ENCODE peak calls at places on chromosomes 13 and 19, in seven cellular contexts. C is neuronal stem cell; N is Peyer's patch; Q is CD8-positive, alpha-beta memory T cell; A is DND-41; W is small intestine; S is IMR-90. F is an unnamed sample. For H3K4me1 and H3K36me3, the result is how much of the 10 kb centered on the place peaks cover.

GRCh38 chr13:32036131-32036695 is 4.6 kb downstream of the FRY start:
- DNase-seq in C (no peak), N (no peak), Q (no peak), A (no peak), W (peak), S (no peak), F (no peak)

GRCh38 chr13:31880849-31881494 is 141.6 kb downstream of the RXFP2 start:
- DNase-seq in C (no peak), N (no peak), Q (no peak), A (no peak), W (no peak), S (no peak), F (no peak)

GRCh38 chr13:94552095-94552494 is 43.9 kb downstream of the TGDS start:
- DNase-seq in C (no peak), N (no peak), Q (no peak), A (no peak), W (no peak), S (no peak), F (no peak)

GRCh38 chr13:46721054-46721453 is 75.9 kb downstream of the ESD start:
- DNase-seq in C (peak), N (peak), Q (peak), A (peak), W (peak), S (peak), F (peak)

GRCh38 chr13:114323349-114323748 is 9.0 kb downstream of the CHAMP1 start:
- DNase-seq in C (no peak), N (no peak), Q (no peak), A (no peak), W (no peak), S (no peak), F (no peak)

GRCh38 chr13:91946498-91947070 is 548.2 kb downstream of the GPC5 start:
- DNase-seq in C (peak), N (no peak), Q (no peak), A (no peak), W (no peak), S (peak), F (no peak)

GRCh38 chr13:44440046-44440608 is 66.5 kb downstream of the SERP2 start:
- DNase-seq in C (no peak), N (no peak), Q (no peak), A (no peak), W (no peak), S (no peak), F (no peak)

GRCh38 chr13:31105020-31105800 is 56.5 kb downstream of the HSPH1 start:
- DNase-seq in C (no peak), N (no peak), Q (no peak), A (no peak), W (no peak), S (peak), F (no peak)

GRCh38 chr19:34096020-34096915 is 76.0 kb upstream of the LSM14A start:
- DNase-seq in C (peak), N (no peak), Q (no peak), A (no peak), W (peak), S (peak), F (peak)

GRCh38 chr19:33214621-33215020 is 11.0 kb downstream of the SLC7A10 start:
- DNase-seq in C (no peak), N (no peak), Q (no peak), A (no peak), W (peak), S (peak), F (no peak)

GRCh38 chr19:9116547-9116946 is 984 bp upstream of the OR7G1 start:
- DNase-seq in C (no peak), N (no peak), Q (no peak), A (no peak), W (no peak), S (no peak), F (no peak)

GRCh38 chr13:20498659-20499058 is 27.0 kb downstream of the CRYL1 start:
- DNase-seq in C (no peak), N (no peak), Q (no peak), A (no peak), W (no peak), S (no peak), F (no peak)

GRCh38 chr19:2142173-2142829 is 9.1 kb downstream of the AP3D1 start:
- DNase-seq in C (no peak), N (no peak), Q (no peak), A (no peak), W (no peak), S (no peak), F (no peak)

GRCh38 chr13:93244141-93244917 is 17.7 kb downstream of the GPC6 start:
- DNase-seq in C (no peak), N (no peak), Q (no peak), A (no peak), W (no peak), S (peak), F (no peak)

GRCh38 chr19:16920816-16921529 is 32.2 kb downstream of the F2RL3 start:
- DNase-seq in C (no peak), N (no peak), Q (no peak), A (no peak), W (no peak), S (peak), F (no peak)

GRCh38 chr13:102311901-102312300 is 89.9 kb downstream of the FGF14 start:
- DNase-seq in C (no peak), N (no peak), Q (no peak), A (no peak), W (no peak), S (no peak), F (no peak)

GRCh38 chr13:21402586-21403307 is 56.4 kb downstream of the ZDHHC20 start:
- DNase-seq in C (no peak), N (no peak), Q (no peak), A (no peak), W (no peak), S (peak), F (no peak)

GRCh38 chr19:43934055-43934984 is 762 bp downstream of the ZNF45 start:
- DNase-seq in C (no peak), N (no peak), Q (no peak), A (no peak), W (peak), S (peak), F (peak)

GRCh38 chr13:28093871-28094270 is 6.5 kb downstream of the FLT3 start:
- DNase-seq in C (no peak), N (no peak), Q (no peak), A (no peak), W (no peak), S (no peak), F (no peak)

GRCh38 chr19:49481020-49481683 is 6.3 kb upstream of the RPL13A start:
- DNase-seq in C (no peak), N (no peak), Q (no peak), A (no peak), W (no peak), S (no peak), F (no peak)

GRCh38 chr19:898663-899062 is 5.4 kb downstream of the RNU6-9 start:
- DNase-seq in C (no peak), N (peak), Q (peak), A (no peak), W (no peak), S (no peak), F (peak)

GRCh38 chr19:54275951-54276350 is 5.0 kb downstream of the LILRB2 start:
- DNase-seq in C (no peak), N (no peak), Q (no peak), A (no peak), W (no peak), S (no peak), F (no peak)

GRCh38 chr19:3184847-3185481 is 766 bp upstream of the NCLN start:
- DNase-seq in C (no peak), N (peak), Q (no peak), A (no peak), W (no peak), S (no peak), F (no peak)

GRCh38 chr19:23917856-23918255 is 3.2 kb downstream of the ZNF726 start:
- DNase-seq in C (no peak), N (no peak), Q (no peak), A (no peak), W (no peak), S (no peak), F (no peak)

GRCh38 chr13:22696433-22696832 is 484.3 kb upstream of the SGCG start:
- DNase-seq in C (no peak), N (no peak), Q (no peak), A (no peak), W (no peak), S (no peak), F (no peak)

GRCh38 chr13:20408181-20408580 is 117.5 kb downstream of the CRYL1 start:
- DNase-seq in C (no peak), N (no peak), Q (no peak), A (no peak), W (no peak), S (no peak), F (no peak)

GRCh38 chr13:52851153-52851962 is 2.9 kb upstream of the PCDH8 start:
- DNase-seq in C (peak), N (no peak), Q (no peak), A (no peak), W (peak), S (no peak), F (no peak)

GRCh38 chr19:55474269-55475265 is 1.9 kb upstream of the ZNF628 start:
- DNase-seq in C (no peak), N (no peak), Q (no peak), A (no peak), W (no peak), S (no peak), F (no peak)

GRCh38 chr13:64527561-64527960 is 2702.6 kb downstream of the PCDH9 start:
- DNase-seq in C (no peak), N (no peak), Q (no peak), A (no peak), W (no peak), S (no peak), F (no peak)

GRCh38 chr13:46639033-46639981 is 86.3 kb downstream of the LRCH1 start:
- DNase-seq in C (no peak), N (no peak), Q (no peak), A (no peak), W (no peak), S (no peak), F (no peak)

GRCh38 chr19:3176715-3177501 is 1.7 kb upstream of the S1PR4 start:
- DNase-seq in C (no peak), N (peak), Q (peak), A (no peak), W (peak), S (peak), F (no peak)

GRCh38 chr19:17348700-17349099 is 11.3 kb downstream of the GTPBP3 start:
- DNase-seq in C (peak), N (no peak), Q (no peak), A (no peak), W (no peak), S (peak), F (no peak)

DNA sequence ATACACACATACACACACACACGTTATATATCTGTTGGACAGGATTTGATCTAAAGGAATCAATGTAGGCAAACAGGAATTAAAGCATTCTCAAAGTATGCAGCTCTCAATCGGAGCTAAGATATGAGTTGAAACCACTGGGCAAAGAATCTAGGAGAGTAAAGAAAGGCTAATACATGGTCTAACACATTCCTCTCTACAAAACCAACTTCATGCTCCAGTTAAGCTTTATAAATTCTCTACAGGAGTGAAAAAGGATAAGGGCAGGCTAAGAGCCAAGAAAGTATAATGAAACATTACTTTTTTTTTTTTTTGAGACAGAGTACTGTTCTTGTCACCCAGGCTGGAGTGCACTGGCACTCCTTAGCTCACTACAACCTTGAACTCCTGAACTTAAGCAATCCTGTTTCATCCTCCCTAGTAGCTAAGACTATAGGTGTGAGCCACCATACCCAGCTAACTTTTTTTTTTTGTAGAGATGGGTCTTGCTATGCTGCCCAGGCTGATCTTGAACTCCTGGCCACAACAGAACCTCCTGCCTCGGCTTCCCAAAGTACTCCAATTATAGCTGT is 10.6 kb downstream of the FBXL3 start:
- DNase-seq in C (no peak), N (no peak), Q (no peak), A (no peak), W (peak), S (no peak), F (no peak)
- H3K4me1 ChIP-seq in C (under half), N (under half), Q (under half), A (under half), W (under half), S (under half), F (under half)

GRCh38 chr19:39307233-39307821 is 11.1 kb downstream of the IFNL1 start:
- DNase-seq in C (no peak), N (peak), Q (no peak), A (no peak), W (peak), S (no peak), F (no peak)

GRCh38 chr19:39306075-39306474 is 9.9 kb downstream of the IFNL1 start:
- DNase-seq in C (no peak), N (no peak), Q (no peak), A (no peak), W (no peak), S (no peak), F (no peak)

GRCh38 chr19:39310558-39311311 is 9.9 kb downstream of the LRFN1 start:
- DNase-seq in C (no peak), N (no peak), Q (no peak), A (no peak), W (no peak), S (no peak), F (no peak)

GRCh38 chr19:39307822-39308530 is 11.8 kb downstream of the IFNL1 start:
- DNase-seq in C (no peak), N (no peak), Q (no peak), A (no peak), W (no peak), S (no peak), F (no peak)

DNA sequence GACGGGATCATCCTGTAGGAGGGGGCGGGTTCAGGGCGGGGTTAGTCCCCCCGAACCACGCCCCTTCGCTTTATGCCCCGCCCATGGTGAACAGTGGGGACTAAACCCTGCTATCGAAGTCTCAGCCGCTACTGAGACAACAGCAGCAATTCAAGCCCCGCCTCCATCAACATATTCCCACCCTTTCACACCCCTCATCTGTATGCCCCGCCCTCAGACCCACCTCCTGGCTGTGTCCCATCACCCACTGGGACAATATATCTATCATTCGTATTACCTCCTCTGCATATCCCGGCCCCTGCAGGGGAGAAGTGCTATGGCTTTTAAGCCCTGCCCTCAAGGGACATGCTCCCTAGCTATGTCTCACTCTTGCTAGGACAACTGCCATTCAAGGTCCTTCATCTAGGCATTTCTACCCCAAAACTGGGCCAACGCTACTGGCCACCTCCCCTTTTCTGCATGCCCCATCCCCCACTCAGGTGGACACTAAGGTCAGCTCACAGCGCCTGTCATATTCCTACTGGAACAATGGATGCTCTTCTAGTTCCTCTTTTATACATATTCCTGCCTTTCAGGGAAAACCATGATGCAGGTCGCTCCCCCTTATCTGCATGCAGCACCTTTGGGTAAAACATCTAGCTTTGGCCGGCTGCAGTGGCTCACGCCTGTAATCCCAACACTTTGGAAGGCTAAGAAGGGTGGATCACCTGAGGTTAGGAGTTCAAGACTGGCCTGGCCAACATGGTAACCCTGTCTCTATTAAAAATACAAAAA is 11.9 kb downstream of the LRFN1 start:
- DNase-seq in C (no peak), N (no peak), Q (no peak), A (no peak), W (peak), S (no peak), F (no peak)
- H3K36me3 ChIP-seq in C (under half), N (under half), Q (under half), A (under half), W (under half), S (under half), F (under half)

GRCh38 chr19:46717716-46718143 is 816 bp upstream of the PRKD2 start:
- DNase-seq in C (no peak), N (no peak), Q (no peak), A (no peak), W (peak), S (no peak), F (no peak)

GRCh38 chr19:46717034-46717715 is at the start of gene PRKD2:
- DNase-seq in C (peak), N (peak), Q (peak), A (peak), W (peak), S (peak), F (peak)

GRCh38 chr19:46719629-46720515 is 3.0 kb upstream of the PRKD2 start:
- DNase-seq in C (no peak), N (no peak), Q (no peak), A (no peak), W (no peak), S (no peak), F (no peak)

GRCh38 chr19:46718934-46719551 is 2.1 kb upstream of the PRKD2 start:
- DNase-seq in C (no peak), N (peak), Q (no peak), A (no peak), W (no peak), S (no peak), F (no peak)

GRCh38 chr19:46718157-46718933 is 1.4 kb upstream of the PRKD2 start:
- DNase-seq in C (no peak), N (peak), Q (peak), A (peak), W (peak), S (no peak), F (peak)
- H3K4me3 ChIP-seq in C (no peak), N (peak), Q (peak), A (no peak), W (peak), S (no peak), F (peak)

DNA sequence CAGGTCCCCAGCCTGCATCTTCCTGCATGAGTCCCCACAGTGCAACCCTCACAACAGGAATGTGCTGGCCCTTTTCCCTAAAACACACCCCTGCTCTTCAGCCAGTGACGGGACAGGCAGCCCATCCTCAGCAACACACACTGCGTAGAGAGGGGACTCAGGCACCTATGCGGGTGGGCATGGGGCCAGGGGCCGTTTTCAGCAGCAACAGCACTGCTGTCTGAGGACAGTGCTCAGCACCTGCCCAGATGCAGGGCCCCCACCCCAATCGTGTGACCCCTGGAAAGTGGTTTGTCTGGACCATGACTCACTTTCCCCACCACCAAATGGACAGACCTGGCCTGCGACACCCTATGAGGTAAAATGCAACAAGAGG is 28.0 kb upstream of the ISYNA1 start:
- DNase-seq in C (no peak), N (no peak), Q (no peak), A (no peak), W (no peak), S (no peak), F (no peak)
- H3K4me1 ChIP-seq in C (under half), N (under half), Q (under half), A (under half), W (under half), S (under half), F (under half)

GRCh38 chr13:50011461-50011860 is 3.8 kb upstream of the KCNRG start:
- DNase-seq in C (no peak), N (no peak), Q (no peak), A (no peak), W (no peak), S (no peak), F (no peak)
- H3K36me3 ChIP-seq in C (under half), N (under half), Q (under half), A (half or more), W (under half), S (under half), F (under half)

GRCh38 chr19:41499899-41500298 is 56.9 kb downstream of the ERICH4 start:
- DNase-seq in C (no peak), N (no peak), Q (no peak), A (no peak), W (no peak), S (no peak), F (no peak)
- H3K4me3 ChIP-seq in C (no peak), N (no peak), Q (no peak), A (no peak), W (no peak), S (no peak), F (no peak)

DNA sequence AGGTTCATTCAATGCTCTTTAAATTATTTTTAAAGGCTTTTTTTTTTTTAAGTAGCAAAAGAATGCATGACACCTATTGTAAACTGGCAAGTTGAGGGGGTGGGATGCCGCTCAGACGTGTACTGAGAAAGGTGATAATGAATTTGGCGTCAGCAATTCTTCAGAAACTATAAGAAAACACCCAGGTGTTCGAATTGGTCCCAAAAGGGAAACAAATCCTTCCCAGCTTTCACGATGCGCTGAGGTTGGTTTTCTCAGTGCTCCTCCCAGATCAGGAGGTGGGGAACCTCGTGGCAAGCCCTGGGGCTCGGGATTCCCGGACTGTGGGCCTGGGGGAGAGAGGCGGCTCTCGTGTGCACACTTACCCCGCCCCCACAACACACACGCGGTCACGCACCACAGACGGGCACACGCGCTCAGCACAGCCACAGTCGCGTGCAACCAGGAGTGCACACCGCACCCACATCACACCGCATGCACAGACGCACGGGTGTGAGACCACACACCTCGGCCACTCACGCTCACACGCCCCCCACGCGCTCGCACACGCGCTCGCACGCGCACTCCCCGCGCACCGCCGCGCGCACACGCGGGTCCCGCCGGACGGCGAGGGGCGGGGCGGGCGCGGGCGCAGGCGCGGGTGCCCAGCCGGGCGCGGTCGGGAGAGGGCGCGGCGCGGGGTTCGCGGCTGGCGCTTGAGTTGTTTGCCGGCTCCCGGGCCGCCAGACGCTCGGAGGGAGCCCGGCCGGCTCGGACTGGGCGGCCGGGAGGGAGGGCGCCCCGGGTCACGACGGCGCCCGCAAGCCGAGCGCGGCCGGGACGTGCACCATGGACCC is at the start of gene FAM124A:
- DNase-seq in C (peak), N (peak), Q (peak), A (peak), W (peak), S (peak), F (peak)
- H3K4me1 ChIP-seq in C (under half), N (under half), Q (under half), A (under half), W (under half), S (under half), F (under half)

GRCh38 chr19:11116507-11116906 is 27.2 kb downstream of the LDLR start:
- DNase-seq in C (no peak), N (no peak), Q (no peak), A (no peak), W (no peak), S (no peak), F (no peak)
- H3K36me3 ChIP-seq in C (half or more), N (half or more), Q (under half), A (half or more), W (under half), S (half or more), F (half or more)